ENCODE peak calls at places on chromosomes 12 and 14, in eight cellular contexts. A, O, B, G, V, J, C and Q are unnamed samples.

GRCh38 chr14:22850944-22851790 is 14.8 kb downstream of the MMP14 start:
- DNase-seq in V (no peak), B (peak; percentile 81), G (no peak), J (no peak), A (no peak), C (no peak), O (peak; percentile 93), Q (no peak)

GRCh38 chr14:76647699-76648298 is 113.5 kb upstream of the VASH1 start:
- DNase-seq in B (no peak), J (peak; percentile 69), C (no peak), V (no peak), A (no peak), O (peak; percentile 11), G (peak; percentile 27), Q (peak; percentile 37)

GRCh38 chr12:98174410-98174809 is 341.0 kb upstream of the TMPO start:
- DNase-seq in V (no peak), A (no peak), C (no peak), O (no peak), G (no peak), B (no peak), J (no peak), Q (no peak)

GRCh38 chr14:56854325-56854724 is 44.0 kb upstream of the OTX2 start:
- DNase-seq in A (no peak), J (no peak), G (no peak), O (no peak), C (no peak), V (no peak), B (no peak), Q (no peak)

GRCh38 chr14:69133206-69134125 is 19.5 kb downstream of the DCAF5 start:
- DNase-seq in A (no peak), G (no peak), V (no peak), O (peak; percentile 31), J (no peak), B (peak; percentile 45), C (no peak), Q (peak; percentile 6)

GRCh38 chr12:75859868-75860267 is 171.7 kb downstream of the PHLDA1 start:
- DNase-seq in O (no peak), G (no peak), V (no peak), C (no peak), A (no peak), J (no peak), B (no peak), Q (no peak)

GRCh38 chr14:32006267-32007110 is 70.6 kb upstream of the ARHGAP5 start:
- DNase-seq in C (no peak), A (no peak), J (no peak), B (no peak), O (no peak), V (no peak), G (no peak), Q (peak; percentile 49)

GRCh38 chr14:45743884-45744283 is 490.9 kb upstream of the MIS18BP1 start:
- DNase-seq in V (no peak), G (no peak), B (no peak), O (no peak), C (no peak), J (no peak), A (no peak), Q (no peak)

GRCh38 chr12:130952106-130952505 is 1.6 kb upstream of the ADGRD1 start:
- DNase-seq in A (no peak), J (no peak), C (no peak), G (no peak), O (no peak), V (no peak), B (no peak), Q (no peak)